ENCODE peak calls at places on chromosome 17, in six cellular contexts. Y, R, A, V, E and X are unnamed samples.

GRCh38 chr17:76573096-76573495 is 12.6 kb downstream of the ST6GALNAC2 start:
- DNase-seq in Y (no peak), R (no peak), V (no peak), A (no peak), E (no peak), X (no peak)

GRCh38 chr17:83099570-83100181 is 20.3 kb downstream of the METRNL start:
- DNase-seq in E (peak), R (no peak), A (peak), Y (no peak), V (peak), X (no peak)

GRCh38 chr17:63120406-63120805 is 154.4 kb downstream of the TANC2 start:
- DNase-seq in A (peak), Y (no peak), R (no peak), V (no peak), E (no peak), X (no peak)

GRCh38 chr17:59413014-59413725 is 81.7 kb downstream of the YPEL2 start:
- DNase-seq in A (no peak), R (no peak), E (no peak), V (no peak), Y (no peak), X (no peak)

GRCh38 chr17:81648013-81648706 is 8.2 kb downstream of the PDE6G start:
- DNase-seq in V (no peak), E (no peak), A (no peak), R (no peak), Y (no peak), X (no peak)

GRCh38 chr17:50772251-50772650 is 4.9 kb upstream of the ANKRD40CL start:
- DNase-seq in A (no peak), V (no peak), E (no peak), Y (no peak), R (peak), X (no peak)

GRCh38 chr17:39863918-39864746 is at the start of gene IKZF3:
- DNase-seq in Y (no peak), V (peak), R (no peak), A (peak), E (peak), X (peak)

GRCh38 chr17:9199474-9200196 is 178.3 kb downstream of the NTN1 start:
- DNase-seq in A (no peak), E (no peak), R (no peak), V (peak), Y (no peak), X (no peak)

GRCh38 chr17:4636474-4637100 is 4.9 kb downstream of the ALOX15 start:
- DNase-seq in R (no peak), E (no peak), V (no peak), Y (no peak), A (no peak), X (no peak)

GRCh38 chr17:14061666-14062560 is 7.4 kb upstream of the COX10 start:
- DNase-seq in A (peak), R (no peak), E (peak), Y (peak), V (no peak), X (peak)

GRCh38 chr17:78130439-78131101 is at the start of gene TMC8:
- DNase-seq in V (no peak), A (no peak), Y (no peak), R (no peak), E (no peak), X (peak)

GRCh38 chr17:22507823-22508222 is 815.5 kb downstream of the KCNJ18 start:
- DNase-seq in E (no peak), R (no peak), V (no peak), A (no peak), Y (no peak), X (no peak)

GRCh38 chr17:56675876-56676660 is 82.6 kb downstream of the NOG start:
- DNase-seq in R (no peak), Y (no peak), A (no peak), V (no peak), E (no peak), X (no peak)

GRCh38 chr17:40582328-40582901 is 17.1 kb upstream of the CCR7 start:
- DNase-seq in E (peak), V (no peak), A (no peak), R (no peak), Y (no peak), X (peak)

GRCh38 chr17:68054296-68054900 is 18.9 kb downstream of the KPNA2 start:
- DNase-seq in E (no peak), R (no peak), Y (peak), V (no peak), A (peak), X (peak)

GRCh38 chr17:81151039-81151677 is 14.1 kb upstream of the PVALEF start:
- DNase-seq in R (no peak), A (no peak), E (no peak), Y (no peak), V (no peak), X (no peak)

GRCh38 chr17:68462381-68463210 is 5.3 kb upstream of the WIPI1 start:
- DNase-seq in Y (peak), R (peak), V (peak), E (peak), A (peak), X (peak)

GRCh38 chr17:50292465-50292864 is 18.2 kb downstream of the TMEM92 start:
- DNase-seq in Y (no peak), A (no peak), R (no peak), E (no peak), V (no peak), X (no peak)

GRCh38 chr17:48060249-48060648 is 12.1 kb downstream of the NFE2L1 start:
- DNase-seq in V (no peak), R (peak), Y (no peak), E (no peak), A (no peak), X (no peak)

GRCh38 chr17:66395961-66396360 is 93.5 kb downstream of the PRKCA start:
- DNase-seq in R (no peak), Y (no peak), A (no peak), E (no peak), V (no peak), X (no peak)

GRCh38 chr17:12406623-12407228 is 259.0 kb upstream of the MYOCD start:
- DNase-seq in R (no peak), E (no peak), A (peak), Y (no peak), V (no peak), X (no peak)

GRCh38 chr17:72386619-72387237 is 265.9 kb downstream of the SOX9 start:
- DNase-seq in E (no peak), R (no peak), A (no peak), V (no peak), Y (no peak), X (no peak)

GRCh38 chr17:29760279-29760721 is 137.6 kb upstream of the CORO6 start:
- DNase-seq in V (peak), E (no peak), A (peak), Y (no peak), R (no peak), X (no peak)

GRCh38 chr17:81579821-81580321 is 27.7 kb upstream of the FAAP100 start:
- DNase-seq in R (no peak), E (no peak), Y (no peak), A (peak), V (no peak), X (no peak)

GRCh38 chr17:68763551-68763950 is 162.4 kb upstream of the FAM20A start:
- DNase-seq in E (no peak), A (peak), V (no peak), Y (no peak), R (no peak), X (no peak)

GRCh38 chr17:42018339-42018738 is 1.1 kb upstream of the DNAJC7 start:
- DNase-seq in A (no peak), R (no peak), E (no peak), Y (no peak), V (peak), X (no peak)
- H3K4me3 ChIP-seq in A (peak), R (peak), E (no peak), Y (peak), V (peak), X (no peak)

GRCh38 chr17:58340623-58340876 is 11.5 kb downstream of the SUPT4H1 start:
- DNase-seq in E (no peak), V (no peak), A (no peak), R (no peak), Y (no peak), X (no peak)
- H3K4me3 ChIP-seq in E (no peak), V (no peak), A (no peak), R (no peak), Y (no peak), X (no peak)

DNA sequence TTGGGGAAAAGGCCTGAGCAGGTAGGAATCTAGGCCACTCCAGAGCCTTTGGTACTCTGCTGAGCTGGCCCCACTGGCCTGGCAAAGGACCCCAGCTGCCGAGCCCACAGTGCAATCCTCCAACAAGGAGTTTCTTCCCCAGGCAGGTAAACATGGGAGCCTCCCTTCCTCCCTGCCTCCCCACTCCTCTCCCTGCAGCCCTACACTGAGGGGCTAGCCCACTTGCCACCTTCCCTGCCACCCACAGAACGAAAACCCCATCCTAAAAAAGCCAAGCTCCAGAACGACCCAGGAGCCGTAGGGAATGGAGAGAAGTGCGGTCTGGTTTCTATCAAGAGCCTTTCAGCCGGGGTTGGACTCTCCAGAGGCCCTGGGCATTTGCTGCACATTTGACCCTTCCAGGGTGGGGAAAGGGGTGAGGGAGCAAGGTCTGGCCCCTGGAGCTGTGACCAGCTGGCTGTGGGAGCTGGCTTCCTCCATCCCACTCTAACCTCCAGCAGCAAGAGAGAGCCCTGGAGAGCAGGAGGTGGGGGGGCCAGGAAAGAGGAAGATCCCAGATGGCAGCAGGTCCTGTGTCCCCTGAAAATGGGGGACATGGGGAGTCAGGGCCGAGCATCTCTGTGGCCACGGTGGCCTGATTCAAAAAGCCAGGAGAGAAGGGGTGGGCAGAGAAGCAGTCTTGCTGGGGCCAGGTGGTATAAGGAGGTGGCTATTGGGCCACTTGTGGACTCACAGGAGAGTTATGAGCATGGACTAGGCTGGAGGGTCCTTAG is 1.3 kb downstream of the HID1 start:
- DNase-seq in V (no peak), Y (no peak), A (no peak), R (no peak), E (no peak), X (no peak)
- H3K4me3 ChIP-seq in V (peak), Y (no peak), A (no peak), R (peak), E (no peak), X (peak)

GRCh38 chr17:64682261-64683181 is 20.4 kb upstream of the SMURF2 start:
- DNase-seq in E (no peak), R (no peak), Y (no peak), V (no peak), A (peak), X (no peak)
- H3K4me3 ChIP-seq in E (no peak), R (no peak), Y (no peak), V (no peak), A (no peak), X (no peak)